ENCODE peak calls at places on chromosomes 16 and 17, in six cellular contexts. D, L, Z, S, Y and W are unnamed samples.

GRCh38 chr17:61555127-61555531 is 35.9 kb downstream of the NACA2 start:
- DNase-seq in Y (no peak), Z (no peak), D (no peak), L (no peak), S (no peak), W (no peak)

GRCh38 chr17:7034955-7035590 is 742 bp upstream of the SLC16A13 start:
- DNase-seq in S (no peak), Y (no peak), D (no peak), L (no peak), Z (no peak), W (no peak)

GRCh38 chr17:71709974-71710373 is 410.8 kb upstream of the SOX9 start:
- DNase-seq in S (no peak), D (no peak), Z (no peak), L (no peak), Y (no peak), W (no peak)

GRCh38 chr17:65409381-65409780 is 152.1 kb downstream of the AXIN2 start:
- DNase-seq in L (no peak), Z (no peak), D (no peak), S (no peak), Y (no peak), W (no peak)

GRCh38 chr16:11024333-11025053 is 80.1 kb downstream of the CLEC16A start:
- DNase-seq in Y (no peak), Z (no peak), S (no peak), D (no peak), L (no peak), W (no peak)

GRCh38 chr16:48542020-48542473 is 67.9 kb downstream of the N4BP1 start:
- DNase-seq in Y (no peak), D (no peak), Z (peak; percentile 61), S (peak; percentile 53), L (no peak), W (no peak)

GRCh38 chr16:49834496-49835009 is 21.4 kb downstream of the ZNF423 start:
- DNase-seq in Z (no peak), L (no peak), Y (no peak), S (peak; percentile 68), D (peak; percentile 87), W (no peak)

GRCh38 chr17:15384142-15384803 is 42.9 kb upstream of the TEKT3 start:
- DNase-seq in S (peak; percentile 77), D (no peak), L (no peak), Y (no peak), Z (peak; percentile 44), W (no peak)

GRCh38 chr16:54305066-54305465 is 18.5 kb upstream of the IRX3 start:
- DNase-seq in Z (no peak), D (no peak), S (no peak), L (no peak), Y (no peak), W (no peak)

GRCh38 chr17:61534414-61534813 is 56.6 kb downstream of the NACA2 start:
- DNase-seq in D (no peak), Z (no peak), Y (no peak), L (no peak), S (no peak), W (no peak)

GRCh38 chr17:44807817-44808155 is 22.3 kb downstream of the GJC1 start:
- DNase-seq in Y (no peak), S (no peak), L (no peak), Z (no peak), D (no peak), W (no peak)

GRCh38 chr16:75273054-75273925 is 21.9 kb upstream of the BCAR1 start:
- DNase-seq in L (no peak), Z (no peak), D (no peak), Y (no peak), S (no peak), W (no peak)

GRCh38 chr17:62780951-62781350 is 27.2 kb downstream of the MARCHF10 start:
- DNase-seq in D (no peak), Z (no peak), L (no peak), Y (no peak), S (no peak), W (no peak)

GRCh38 chr17:82348866-82349265 is 10.2 kb upstream of the TEX19 start:
- DNase-seq in Y (no peak), L (no peak), D (no peak), Z (no peak), S (no peak), W (no peak)

GRCh38 chr17:56939869-56940484 is 20.9 kb downstream of the COIL start:
- DNase-seq in D (peak; percentile 62), S (no peak), L (no peak), Y (peak; percentile 63), Z (no peak), W (peak; percentile 37)

GRCh38 chr16:89446136-89446974 is 44.0 kb downstream of the ANKRD11 start:
- DNase-seq in Y (no peak), L (no peak), S (no peak), D (no peak), Z (no peak), W (no peak)

GRCh38 chr16:47197536-47198179 is 53.9 kb upstream of the NETO2 start:
- DNase-seq in L (no peak), Y (no peak), D (no peak), S (peak; percentile 62), Z (no peak), W (no peak)

GRCh38 chr16:56334761-56335160 is 90.6 kb downstream of the AMFR start:
- DNase-seq in Y (no peak), D (no peak), S (no peak), Z (no peak), L (no peak), W (no peak)

GRCh38 chr16:12057276-12057675 is 80.7 kb downstream of the SNX29 start:
- DNase-seq in D (no peak), S (no peak), Z (no peak), L (no peak), Y (no peak), W (no peak)

GRCh38 chr17:61389670-61390478 is 9.8 kb upstream of the TBX2 start:
- DNase-seq in D (peak; percentile 87), Y (no peak), Z (no peak), S (peak; percentile 13), L (no peak), W (no peak)

GRCh38 chr17:78343433-78344201 is 16.3 kb downstream of the SOCS3 start:
- DNase-seq in L (peak; percentile 61), Y (no peak), D (no peak), Z (peak; percentile 68), S (peak; percentile 52), W (no peak)

GRCh38 chr16:26133401-26133800 is 441.6 kb downstream of the HS3ST4 start:
- DNase-seq in D (peak; percentile 27), Z (no peak), L (no peak), Y (no peak), S (no peak), W (no peak)